ENCODE peak calls at places on chromosomes 1 and 21, in seven cellular contexts. One of them, this sample, is unnamed.

GRCh38 chr1:226634156-226634588 is 85.6 kb downstream of the STUM start:
- DNase-seq in omental fat pad: peak
- DNase-seq in hypothalamus: peak
- DNase-seq in activated naive CD4-positive, alpha-beta T cell: peak
- DNase-seq in heart right ventricle: peak
- DNase-seq in occipital lobe: peak
- DNase-seq in RPMI8226: peak
- DNase-seq in this sample: peak

GRCh38 chr1:19452221-19452663 is 33.1 kb downstream of the CAPZB start:
- DNase-seq in omental fat pad: no peak
- DNase-seq in hypothalamus: no peak
- DNase-seq in activated naive CD4-positive, alpha-beta T cell: no peak
- DNase-seq in heart right ventricle: peak
- DNase-seq in occipital lobe: no peak
- DNase-seq in RPMI8226: no peak
- DNase-seq in this sample: no peak

GRCh38 chr21:34338226-34338625 is 25.6 kb upstream of the KCNE2 start:
- DNase-seq in omental fat pad: no peak
- DNase-seq in hypothalamus: no peak
- DNase-seq in activated naive CD4-positive, alpha-beta T cell: no peak
- DNase-seq in heart right ventricle: no peak
- DNase-seq in occipital lobe: no peak
- DNase-seq in RPMI8226: no peak
- DNase-seq in this sample: no peak

GRCh38 chr1:170205301-170205700 is 59.5 kb downstream of the NTMT2 start:
- DNase-seq in omental fat pad: no peak
- DNase-seq in hypothalamus: no peak
- DNase-seq in activated naive CD4-positive, alpha-beta T cell: no peak
- DNase-seq in heart right ventricle: no peak
- DNase-seq in occipital lobe: no peak
- DNase-seq in RPMI8226: no peak
- DNase-seq in this sample: no peak

GRCh38 chr1:80441664-80442063 is 1359.1 kb upstream of the ADGRL2 start:
- DNase-seq in omental fat pad: no peak
- DNase-seq in hypothalamus: no peak
- DNase-seq in activated naive CD4-positive, alpha-beta T cell: no peak
- DNase-seq in heart right ventricle: no peak
- DNase-seq in occipital lobe: no peak
- DNase-seq in RPMI8226: no peak
- DNase-seq in this sample: no peak

GRCh38 chr1:42392255-42392654 is 11.7 kb downstream of the RIMKLA start:
- DNase-seq in omental fat pad: no peak
- DNase-seq in hypothalamus: no peak
- DNase-seq in activated naive CD4-positive, alpha-beta T cell: no peak
- DNase-seq in heart right ventricle: no peak
- DNase-seq in occipital lobe: no peak
- DNase-seq in RPMI8226: no peak
- DNase-seq in this sample: no peak

GRCh38 chr1:32334864-32335618 is 992 bp downstream of the MARCKSL1 start:
- DNase-seq in omental fat pad: no peak
- DNase-seq in hypothalamus: no peak
- DNase-seq in activated naive CD4-positive, alpha-beta T cell: peak
- DNase-seq in heart right ventricle: peak
- DNase-seq in occipital lobe: no peak
- DNase-seq in RPMI8226: peak
- DNase-seq in this sample: peak

GRCh38 chr21:43209575-43210453 is 41.0 kb downstream of the CRYAA start:
- DNase-seq in omental fat pad: no peak
- DNase-seq in hypothalamus: no peak
- DNase-seq in activated naive CD4-positive, alpha-beta T cell: no peak
- DNase-seq in heart right ventricle: no peak
- DNase-seq in occipital lobe: no peak
- DNase-seq in RPMI8226: no peak
- DNase-seq in this sample: no peak

GRCh38 chr1:94769551-94769950 is 50.6 kb upstream of the SLC44A3 start:
- DNase-seq in omental fat pad: no peak
- DNase-seq in hypothalamus: no peak
- DNase-seq in activated naive CD4-positive, alpha-beta T cell: no peak
- DNase-seq in heart right ventricle: no peak
- DNase-seq in occipital lobe: no peak
- DNase-seq in RPMI8226: no peak
- DNase-seq in this sample: no peak

GRCh38 chr1:68478662-68479061 is 18.2 kb downstream of the DEPDC1 start:
- DNase-seq in omental fat pad: no peak
- DNase-seq in hypothalamus: no peak
- DNase-seq in activated naive CD4-positive, alpha-beta T cell: no peak
- DNase-seq in heart right ventricle: no peak
- DNase-seq in occipital lobe: no peak
- DNase-seq in RPMI8226: no peak
- DNase-seq in this sample: peak

GRCh38 chr1:8094481-8095241 is 68.6 kb upstream of the ERRFI1 start:
- DNase-seq in omental fat pad: no peak
- DNase-seq in hypothalamus: no peak
- DNase-seq in activated naive CD4-positive, alpha-beta T cell: no peak
- DNase-seq in heart right ventricle: no peak
- DNase-seq in occipital lobe: no peak
- DNase-seq in RPMI8226: no peak
- DNase-seq in this sample: no peak

GRCh38 chr1:2346691-2347408 is 44.5 kb downstream of the MORN1 start:
- DNase-seq in omental fat pad: no peak
- DNase-seq in hypothalamus: no peak
- DNase-seq in activated naive CD4-positive, alpha-beta T cell: no peak
- DNase-seq in heart right ventricle: peak
- DNase-seq in occipital lobe: no peak
- DNase-seq in RPMI8226: no peak
- DNase-seq in this sample: no peak

GRCh38 chr1:220045356-220046051 is 801 bp downstream of the EPRS1 start:
- DNase-seq in omental fat pad: no peak
- DNase-seq in hypothalamus: no peak
- DNase-seq in activated naive CD4-positive, alpha-beta T cell: no peak
- DNase-seq in heart right ventricle: no peak
- DNase-seq in occipital lobe: no peak
- DNase-seq in RPMI8226: peak
- DNase-seq in this sample: peak

GRCh38 chr1:228362141-228362883 is 44.3 kb downstream of the TRIM11 start:
- DNase-seq in omental fat pad: no peak
- DNase-seq in hypothalamus: no peak
- DNase-seq in activated naive CD4-positive, alpha-beta T cell: no peak
- DNase-seq in heart right ventricle: peak
- DNase-seq in occipital lobe: no peak
- DNase-seq in RPMI8226: no peak
- DNase-seq in this sample: no peak